ENCODE peak calls at places on chromosomes 13 and 19, in five cellular contexts. M, S, R, B and O are unnamed samples.

GRCh38 chr19:33430674-33431277 is 57.3 kb downstream of the CEBPG start:
- DNase-seq in M (peak), S (peak), R (peak), B (peak), O (no peak)

GRCh38 chr13:29993716-29994488 is 143.5 kb upstream of the UBL3 start:
- DNase-seq in M (no peak), S (peak), R (no peak), B (no peak), O (no peak)

GRCh38 chr19:49155005-49155826 is at the start of gene HRC:
- DNase-seq in M (no peak), S (no peak), R (peak), B (no peak), O (no peak)

GRCh38 chr19:9342610-9343304 is 18.8 kb downstream of the ZNF559 start:
- DNase-seq in M (no peak), S (no peak), R (peak), B (no peak), O (no peak)

GRCh38 chr13:93690139-93690538 is 463.5 kb downstream of the GPC6 start:
- DNase-seq in M (no peak), S (peak), R (peak), B (no peak), O (no peak)

GRCh38 chr13:63088226-63088625 is 1672.6 kb upstream of the PCDH20 start:
- DNase-seq in M (no peak), S (peak), R (no peak), B (no peak), O (no peak)

GRCh38 chr13:79392882-79393563 is 13.0 kb downstream of the RBM26 start:
- DNase-seq in M (no peak), S (peak), R (no peak), B (no peak), O (no peak)

GRCh38 chr13:94195715-94196114 is 283.8 kb downstream of the DCT start:
- DNase-seq in M (no peak), S (peak), R (no peak), B (no peak), O (no peak)

GRCh38 chr19:46295401-46296308 is 1.2 kb upstream of the HIF3A start:
- DNase-seq in M (no peak), S (no peak), R (no peak), B (no peak), O (no peak)

DNA sequence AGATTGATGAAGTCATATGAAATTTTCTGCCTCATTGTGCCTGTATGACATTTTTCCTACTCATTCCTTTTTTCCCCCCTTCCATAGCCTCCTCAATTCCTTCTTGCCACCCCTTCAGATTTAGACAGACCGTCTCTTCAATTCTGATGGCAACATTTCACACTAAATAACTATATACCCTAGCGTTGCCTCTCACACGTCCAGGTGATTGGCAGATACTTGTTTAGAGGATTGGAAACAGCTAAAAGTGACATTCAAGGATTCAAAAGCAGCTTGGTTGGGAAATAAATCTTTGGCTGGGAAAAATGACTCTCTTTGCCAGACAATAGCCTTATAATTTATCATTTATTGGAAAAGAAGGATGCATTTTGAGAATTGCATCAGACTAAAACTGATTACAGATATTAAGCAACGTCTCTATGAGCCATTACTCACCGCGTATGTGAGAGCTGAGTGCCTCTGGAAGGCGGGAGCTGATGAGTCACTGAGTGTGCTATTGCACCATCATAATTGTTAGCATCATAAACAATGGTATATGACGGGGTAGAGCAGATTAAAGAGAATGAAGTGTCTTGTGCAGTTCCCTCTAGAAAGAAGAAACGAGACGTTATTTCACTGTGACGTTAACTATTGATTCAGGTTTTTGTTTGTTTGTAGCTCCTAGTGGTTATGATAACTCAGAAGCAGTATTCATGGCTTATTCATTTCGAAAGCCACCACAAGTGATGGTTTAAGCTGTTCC is 61.1 kb upstream of the FAM216B start:
- DNase-seq in M (peak), S (peak), R (no peak), B (no peak), O (no peak)
- H3K4me3 ChIP-seq in M (no peak), S (peak), R (no peak), B (no peak), O (no peak)

DNA sequence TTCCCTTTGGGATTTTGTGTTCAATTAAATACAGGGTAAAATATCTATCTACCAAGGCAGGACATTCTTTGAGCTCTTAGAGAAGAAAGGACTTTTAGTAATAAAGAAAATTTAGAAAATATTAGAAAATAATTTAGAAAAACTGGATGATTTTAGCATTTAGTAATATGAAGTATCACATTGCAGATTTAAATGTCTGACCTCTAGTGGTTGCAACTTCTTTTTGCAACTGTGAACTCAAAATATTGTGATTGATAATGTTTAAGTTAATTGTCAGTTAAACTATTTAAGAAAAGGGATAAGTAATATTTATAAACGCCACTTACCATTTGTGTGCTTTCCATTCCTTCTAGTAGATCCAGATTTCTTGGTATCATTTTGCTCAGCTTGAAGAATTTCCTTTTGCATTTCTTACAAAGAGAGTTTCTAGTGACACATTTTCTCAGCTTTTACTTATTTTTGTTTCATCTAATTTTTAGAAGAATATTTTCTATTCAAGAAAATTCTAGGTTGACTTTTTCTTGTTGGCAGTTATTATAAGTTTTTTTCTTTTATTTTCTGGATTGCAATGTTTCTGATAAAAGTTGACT is 10.3 kb upstream of the POSTN start:
- DNase-seq in M (no peak), S (no peak), R (no peak), B (no peak), O (no peak)
- TF ChIP-seq CTCF in M (peak), S (peak), R (no peak), B (no peak), O (no peak)

GRCh38 chr13:99991013-99991805 is 9.6 kb downstream of the ZIC2 start:
- DNase-seq in M (no peak), S (no peak), R (peak), B (no peak), O (no peak)
- H3K27ac ChIP-seq in M (no peak), S (no peak), R (no peak), B (no peak), O (no peak)

DNA sequence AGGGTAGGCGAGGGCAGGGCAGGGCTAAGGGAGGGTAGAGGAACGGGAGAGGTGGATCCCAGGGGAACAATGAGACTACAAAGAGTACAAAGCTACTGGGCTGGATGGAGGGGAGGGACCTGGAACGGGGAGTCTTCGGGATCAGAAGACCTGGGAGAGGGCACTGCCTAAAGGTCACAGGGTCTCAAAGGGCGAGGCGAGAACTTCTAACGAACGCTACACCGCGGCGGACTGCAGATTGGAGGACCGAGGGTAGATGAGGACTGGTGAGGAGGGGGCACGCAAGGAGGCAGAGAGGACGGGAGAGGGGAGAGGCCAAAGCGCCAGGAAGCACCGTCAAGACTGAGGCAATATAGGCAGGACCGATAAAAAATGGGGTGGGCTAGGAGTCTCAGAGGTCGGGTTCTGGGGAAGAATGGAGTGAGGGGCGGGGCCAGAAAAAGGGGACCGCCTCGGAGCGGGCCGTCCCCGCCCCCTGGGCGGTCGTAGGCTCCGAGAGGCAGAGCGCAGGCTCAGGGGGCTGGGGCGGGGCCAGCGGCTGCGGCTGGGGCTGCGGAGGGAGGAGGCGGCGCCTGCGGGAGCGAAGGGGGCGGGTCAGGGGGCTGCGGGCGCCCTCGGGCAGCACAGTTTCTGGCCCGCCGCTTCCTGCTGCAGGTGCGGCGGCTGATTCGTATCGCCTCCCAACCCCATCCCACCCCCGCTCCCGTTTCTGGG is 1.3 kb upstream of the KCNC3 start:
- DNase-seq in M (peak), S (peak), R (peak), B (peak), O (no peak)
- H3K4me3 ChIP-seq in M (peak), S (no peak), R (peak), B (peak), O (peak)